ENCODE peak calls at places on chromosomes 3 and 15, in nine cellular contexts. H, O, Z, V, S, U, D, N and E are unnamed samples.

GRCh38 chr3:72137865-72138861 is 353.2 kb upstream of the PROK2 start:
- DNase-seq in V (no peak), S (no peak), O (no peak), N (no peak), D (no peak), Z (no peak), H (no peak), U (no peak), E (no peak)

GRCh38 chr3:116256843-116257485 is 188.3 kb downstream of the LSAMP start:
- DNase-seq in S (no peak), D (no peak), Z (no peak), H (no peak), O (no peak), N (no peak), V (no peak), U (no peak), E (no peak)

GRCh38 chr15:89665449-89666146 is 10.3 kb upstream of the KIF7 start:
- DNase-seq in O (peak; percentile 23), H (peak; percentile 57), N (no peak), U (peak; percentile 53), S (peak; percentile 91), D (peak; percentile 55), Z (no peak), V (peak; percentile 78), E (no peak)

GRCh38 chr3:129320261-129320660 is 41.6 kb downstream of the HMCES start:
- DNase-seq in S (no peak), D (no peak), O (no peak), V (no peak), N (no peak), U (no peak), H (no peak), Z (no peak), E (no peak)

GRCh38 chr15:88440021-88440420 is 27.2 kb downstream of the MRPL46 start:
- DNase-seq in V (no peak), S (no peak), Z (no peak), N (no peak), D (peak; percentile 58), U (no peak), O (no peak), H (no peak), E (no peak)

GRCh38 chr3:171404376-171404982 is 55.7 kb downstream of the TNIK start:
- DNase-seq in H (no peak), V (no peak), D (peak; percentile 74), S (no peak), O (no peak), Z (no peak), U (no peak), N (no peak), E (no peak)

GRCh38 chr15:61480863-61481262 is 251.8 kb upstream of the RORA start:
- DNase-seq in Z (no peak), S (no peak), V (no peak), D (no peak), U (no peak), N (no peak), O (no peak), H (no peak), E (no peak)

GRCh38 chr3:146326875-146327543 is 76.1 kb upstream of the PLSCR4 start:
- DNase-seq in N (peak; percentile 46), S (no peak), O (peak; percentile 59), V (peak; percentile 69), D (peak; percentile 84), H (peak; percentile 47), U (peak; percentile 70), Z (no peak), E (no peak)

GRCh38 chr15:98001663-98002194 is 41.2 kb downstream of the ARRDC4 start:
- DNase-seq in N (no peak), U (no peak), H (no peak), V (no peak), S (no peak), Z (no peak), O (no peak), D (no peak), E (no peak)

GRCh38 chr3:100776736-100777135 is 67.4 kb downstream of the TFG start:
- DNase-seq in H (no peak), S (no peak), N (no peak), O (no peak), Z (no peak), U (no peak), D (no peak), V (no peak), E (no peak)

GRCh38 chr15:91104111-91104510 is 4.1 kb downstream of the SV2B start:
- DNase-seq in O (no peak), U (no peak), N (no peak), S (no peak), H (no peak), Z (no peak), D (no peak), V (no peak), E (no peak)

GRCh38 chr15:51223771-51224229 is 114.6 kb downstream of the CYP19A1 start:
- DNase-seq in Z (no peak), S (no peak), N (no peak), H (no peak), V (no peak), U (no peak), O (no peak), D (peak; percentile 78), E (no peak)

GRCh38 chr15:84911879-84912660 is 27.6 kb downstream of the SLC28A1 start:
- DNase-seq in U (peak; percentile 97), O (peak; percentile 85), N (peak; percentile 89), S (peak; percentile 95), V (peak; percentile 96), Z (peak; percentile 26), H (peak; percentile 83), D (peak; percentile 96), E (no peak)

GRCh38 chr3:39804951-39805350 is 4.5 kb upstream of the MYRIP start:
- DNase-seq in U (no peak), H (no peak), V (no peak), D (no peak), O (no peak), S (no peak), Z (no peak), N (no peak), E (no peak)

DNA sequence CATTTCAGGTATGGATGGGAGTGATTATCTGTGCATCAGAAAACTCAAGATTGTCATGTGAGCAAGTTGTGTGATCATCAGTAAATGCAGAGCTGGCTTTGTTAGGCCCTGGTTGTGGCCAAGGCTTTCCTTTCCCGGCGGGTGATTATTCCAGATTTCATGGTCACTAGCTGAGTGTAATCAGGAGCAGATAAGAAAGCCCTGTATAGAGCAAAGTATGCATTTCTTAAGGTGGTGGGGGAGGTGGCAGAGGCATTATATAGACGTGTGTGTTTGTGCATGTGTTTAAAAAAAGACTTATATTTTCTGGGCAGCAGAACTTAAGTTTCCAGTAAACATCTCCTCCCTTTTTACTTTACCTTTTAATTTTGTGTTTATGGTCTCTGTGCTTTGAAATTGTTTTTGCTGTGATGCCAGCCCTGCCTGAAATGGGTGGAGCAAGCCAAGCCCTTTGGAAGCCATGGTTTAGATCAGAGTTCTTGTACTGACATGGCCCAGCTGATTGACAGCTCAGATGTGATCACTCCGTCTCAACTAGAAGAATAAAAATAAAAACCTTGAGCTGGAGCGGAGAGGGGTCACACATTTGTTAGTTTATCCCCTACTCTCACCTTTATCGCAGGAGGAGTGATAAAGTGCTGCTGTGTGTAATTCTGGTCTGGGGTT is 22.2 kb downstream of the SMAD3 start:
- DNase-seq in Z (no peak), H (no peak), D (no peak), S (peak; percentile 9), N (no peak), V (no peak), O (no peak), U (no peak), E (no peak)
- H3K4me1 ChIP-seq in Z (peaks cover 60% of the 10 kb centered on the region), H (peaks cover 96% of the 10 kb centered on the region), D (peaks cover 72% of the 10 kb centered on the region), S (peaks cover 5% of the 10 kb centered on the region), N (peaks cover 56% of the 10 kb centered on the region), V (peaks cover 47% of the 10 kb centered on the region), O (peaks cover 48% of the 10 kb centered on the region), U (peaks cover 25% of the 10 kb centered on the region), E (peaks cover 83% of the 10 kb centered on the region)

GRCh38 chr3:184781801-184782200 is 30.2 kb upstream of the VPS8 start:
- DNase-seq in U (no peak), N (no peak), O (no peak), H (no peak), S (peak; percentile 30), V (no peak), D (no peak), Z (no peak), E (no peak)
- H3K4me3 ChIP-seq in U (no peak overlapping the region), N (no peak overlapping the region), O (no peak overlapping the region), H (no peak overlapping the region), S (no peak overlapping the region), V (no peak overlapping the region), D (no peak overlapping the region), Z (no peak overlapping the region), E (no peak overlapping the region)

GRCh38 chr15:41895957-41896356 is 2.1 kb upstream of the SPTBN5 start:
- DNase-seq in H (no peak), Z (no peak), S (no peak), O (no peak), D (no peak), N (no peak), U (no peak), V (no peak), E (no peak)

GRCh38 chr15:41894251-41894790 is 468 bp upstream of the SPTBN5 start:
- DNase-seq in O (no peak), D (no peak), U (no peak), N (no peak), Z (no peak), S (no peak), H (no peak), V (no peak), E (no peak)

GRCh38 chr15:41896566-41896965 is 2.7 kb upstream of the SPTBN5 start:
- DNase-seq in U (no peak), V (no peak), O (no peak), Z (no peak), S (no peak), H (no peak), N (no peak), D (no peak), E (no peak)

GRCh38 chr15:41894791-41895463 is 1.1 kb upstream of the SPTBN5 start:
- DNase-seq in V (peak; percentile 93), O (peak; percentile 22), Z (peak; percentile 86), S (peak; percentile 91), U (peak; percentile 63), D (peak; percentile 82), H (peak; percentile 68), N (peak; percentile 35), E (peak; percentile 88)

GRCh38 chr15:41895491-41895890 is 1.6 kb upstream of the SPTBN5 start:
- DNase-seq in V (no peak), Z (no peak), D (no peak), S (no peak), H (no peak), N (no peak), U (no peak), O (no peak), E (no peak)
- H3K27ac ChIP-seq in V (peak overlapping the region; percentile 78), Z (peak overlapping the region; percentile 57), D (peak overlapping the region; percentile 86), S (peak overlapping the region; percentile 38), H (peak overlapping the region; percentile 64), N (no peak overlapping the region), U (peak overlapping the region; percentile 51), O (peak overlapping the region; percentile 80), E (peak overlapping the region; percentile 89)

GRCh38 chr3:46942481-46943236 is 33.9 kb downstream of the CCDC12 start:
- DNase-seq in O (no peak), Z (no peak), V (no peak), H (no peak), S (no peak), N (no peak), U (no peak), D (no peak), E (no peak)
- H3K4me1 ChIP-seq in O (peaks cover 22% of the 10 kb centered on the region), Z (peaks cover 36% of the 10 kb centered on the region), V (peaks cover 63% of the 10 kb centered on the region), H (peaks cover 82% of the 10 kb centered on the region), S (peaks cover 4% of the 10 kb centered on the region), N (peaks cover 94% of the 10 kb centered on the region), U (peaks cover 5% of the 10 kb centered on the region), D (peaks cover 39% of the 10 kb centered on the region), E (peaks cover 34% of the 10 kb centered on the region)

GRCh38 chr3:44476181-44476599 is 1.3 kb downstream of the ZNF445 start:
- DNase-seq in U (no peak), N (no peak), Z (no peak), H (no peak), O (no peak), D (peak; percentile 21), S (no peak), V (no peak), E (no peak)
- H3K4me3 ChIP-seq in U (peak overlapping the region; percentile 25), N (peak overlapping the region; percentile 92), Z (no peak overlapping the region), H (peak overlapping the region; percentile 78), O (peak overlapping the region; percentile 93), D (peak overlapping the region; percentile 83), S (peak overlapping the region; percentile 33), V (no peak overlapping the region), E (peak overlapping the region; percentile 83)